ENCODE peak calls at places on chromosomes 11 and 22, in five cellular contexts. E is neural progenitor cell, Z is hepatocyte, B is MM.1S, S is SK-N-SH. R is an unnamed sample. For H3K27me3, the result is how much of the 10 kb centered on the place peaks cover.

GRCh38 chr11:9060700-9061111 is 30.7 kb downstream of the SCUBE2 start:
- DNase-seq in E (peak), Z (no peak), S (no peak), B (peak), R (no peak)

GRCh38 chr11:4085575-4085974 is 9.0 kb upstream of the RRM1 start:
- DNase-seq in E (no peak), B (no peak), S (no peak), Z (no peak), R (no peak)

GRCh38 chr11:77705195-77705876 is 67.7 kb upstream of the CLNS1A start:
- DNase-seq in S (no peak), Z (peak), B (no peak), E (no peak), R (peak)

GRCh38 chr11:2760196-2760871 is 60.5 kb upstream of the KCNQ1OT1 start:
- DNase-seq in Z (no peak), B (no peak), E (no peak), S (no peak), R (no peak)

GRCh38 chr11:68978931-68979591 is 1.7 kb downstream of the MRGPRD start:
- DNase-seq in B (no peak), Z (peak), S (peak), E (no peak), R (no peak)

GRCh38 chr11:15883349-15883961 is 472.9 kb downstream of the SOX6 start:
- DNase-seq in S (no peak), E (no peak), Z (no peak), B (no peak), R (no peak)

GRCh38 chr11:70497536-70498075 is 99.3 kb downstream of the CTTN start:
- DNase-seq in Z (no peak), B (no peak), E (peak), S (no peak), R (no peak)

GRCh38 chr22:21865041-21865440 is 2.4 kb downstream of the MAPK1 start:
- DNase-seq in Z (peak), B (no peak), E (no peak), S (peak), R (peak)

GRCh38 chr11:76217653-76218160 is 11.4 kb upstream of the WNT11 start:
- DNase-seq in B (no peak), S (no peak), E (no peak), Z (no peak), R (no peak)

GRCh38 chr11:94400839-94401772 is at the start of gene GPR83:
- DNase-seq in Z (peak), B (no peak), E (peak), S (peak), R (peak)

GRCh38 chr22:28627791-28628190 is 51.8 kb downstream of the TTC28 start:
- DNase-seq in E (no peak), B (no peak), Z (no peak), S (no peak), R (no peak)

GRCh38 chr11:13388741-13389140 is 74.3 kb downstream of the BTBD10 start:
- DNase-seq in S (no peak), Z (no peak), B (no peak), E (no peak), R (no peak)

GRCh38 chr22:49561338-49561737 is 266.3 kb downstream of the BRD1 start:
- DNase-seq in B (no peak), S (no peak), E (no peak), Z (no peak), R (no peak)

GRCh38 chr11:10026514-10026913 is 267.5 kb downstream of the SBF2 start:
- DNase-seq in Z (no peak), B (no peak), S (no peak), E (no peak), R (peak)

GRCh38 chr11:61152816-61153592 is 8.2 kb downstream of the VPS37C start:
- DNase-seq in B (no peak), Z (no peak), S (no peak), E (no peak), R (peak)

GRCh38 chr11:29243616-29244015 is 773.2 kb downstream of the KCNA4 start:
- DNase-seq in Z (no peak), E (no peak), B (no peak), S (no peak), R (peak)

GRCh38 chr22:20889025-20889704 is 28.0 kb upstream of the CRKL start:
- DNase-seq in Z (no peak), E (no peak), S (no peak), B (no peak), R (no peak)

GRCh38 chr22:46007848-46008261 is 30.9 kb upstream of the WNT7B start:
- DNase-seq in S (peak), E (no peak), Z (peak), B (no peak), R (peak)

GRCh38 chr11:9446230-9446629 is 14.6 kb upstream of the ZNF143 start:
- DNase-seq in S (no peak), Z (no peak), B (no peak), E (no peak), R (no peak)

GRCh38 chr11:128146926-128147605 is 440.3 kb downstream of the ETS1 start:
- DNase-seq in B (no peak), S (no peak), Z (no peak), E (no peak), R (peak)

GRCh38 chr22:46064966-46065666 is 85.2 kb upstream of the PPARA start:
- DNase-seq in B (no peak), S (no peak), Z (no peak), E (no peak), R (peak)

GRCh38 chr11:10599388-10600175 is 31.1 kb upstream of the LYVE1 start:
- DNase-seq in E (no peak), Z (peak), B (no peak), S (no peak), R (peak)

GRCh38 chr11:69567951-69568808 is 72.8 kb upstream of the CCND1 start:
- DNase-seq in Z (no peak), E (no peak), B (no peak), S (no peak), R (peak)

GRCh38 chr22:31177420-31178162 is 17.6 kb downstream of the RNF185 start:
- DNase-seq in S (no peak), B (no peak), Z (peak), E (no peak), R (peak)

GRCh38 chr11:125285844-125286243 is 121.3 kb downstream of the PKNOX2 start:
- DNase-seq in S (no peak), Z (no peak), B (no peak), E (no peak), R (no peak)

GRCh38 chr11:7514099-7514725 is 413 bp downstream of the PPFIBP2 start:
- DNase-seq in E (peak), Z (peak), S (no peak), B (peak), R (peak)

GRCh38 chr11:108037636-108038035 is 28.9 kb downstream of the CUL5 start:
- DNase-seq in E (no peak), B (no peak), S (no peak), Z (no peak), R (peak)

GRCh38 chr22:30902496-30903357 is 65.8 kb downstream of the MORC2 start:
- DNase-seq in E (no peak), S (no peak), Z (no peak), B (peak), R (no peak)

DNA sequence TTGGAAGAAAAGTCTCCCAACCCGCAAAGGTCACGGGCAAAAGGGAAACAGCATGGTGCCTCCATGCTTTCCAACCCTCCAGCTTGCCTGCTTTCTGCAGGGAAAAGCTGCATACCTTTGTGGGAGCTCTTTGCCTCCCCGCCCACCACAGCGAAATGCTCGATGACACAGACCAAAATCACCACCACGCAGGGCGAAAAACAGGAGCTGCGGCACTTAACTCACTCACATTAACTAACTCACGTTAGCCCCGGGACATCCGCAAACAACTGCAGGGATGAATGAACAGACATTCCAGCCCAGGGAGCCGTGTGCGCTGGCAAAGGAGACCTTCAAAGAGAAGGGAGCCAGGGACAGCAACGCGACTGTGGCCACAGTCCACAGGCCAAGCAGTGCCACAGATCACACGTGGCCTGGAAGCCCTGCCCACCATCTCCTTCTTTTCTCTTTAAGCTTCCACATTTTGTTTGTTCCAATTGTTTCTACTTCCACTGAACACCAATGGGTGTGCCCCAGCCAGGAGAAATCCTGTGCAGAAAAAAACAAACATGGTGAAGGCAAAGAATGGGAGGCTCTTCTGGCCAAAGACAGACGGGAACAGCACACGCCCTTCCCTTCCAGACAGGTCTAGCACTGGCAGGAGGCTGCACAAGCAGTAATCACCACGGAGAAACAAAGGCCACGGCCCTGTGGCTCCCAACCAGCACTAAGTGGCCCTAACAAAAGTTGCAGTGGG is 39.3 kb downstream of the DUSP8 start:
- DNase-seq in S (no peak), E (no peak), Z (no peak), B (no peak), R (peak)
- TF ChIP-seq EZH2phosphoT487 in S (no peak), E (no peak), Z (no peak), B (no peak), R (no peak)

GRCh38 chr11:118917488-118918127 is 8.1 kb downstream of the BCL9L start:
- DNase-seq in E (no peak), B (no peak), Z (peak), S (no peak), R (peak)

GRCh38 chr11:118914178-118914918 is 11.4 kb downstream of the BCL9L start:
- DNase-seq in S (no peak), B (no peak), E (peak), Z (no peak), R (no peak)

GRCh38 chr11:118915396-118915795 is 10.3 kb downstream of the BCL9L start:
- DNase-seq in S (no peak), Z (no peak), E (no peak), B (no peak), R (no peak)

GRCh38 chr11:118916842-118917388 is 8.8 kb downstream of the BCL9L start:
- DNase-seq in S (no peak), E (peak), Z (peak), B (no peak), R (peak)

GRCh38 chr11:118915941-118916841 is 9.5 kb downstream of the BCL9L start:
- DNase-seq in S (no peak), Z (no peak), E (no peak), B (no peak), R (peak)
- H3K27me3 ChIP-seq in S (under half), Z (under half), E (under half), B (under half), R (under half)

DNA sequence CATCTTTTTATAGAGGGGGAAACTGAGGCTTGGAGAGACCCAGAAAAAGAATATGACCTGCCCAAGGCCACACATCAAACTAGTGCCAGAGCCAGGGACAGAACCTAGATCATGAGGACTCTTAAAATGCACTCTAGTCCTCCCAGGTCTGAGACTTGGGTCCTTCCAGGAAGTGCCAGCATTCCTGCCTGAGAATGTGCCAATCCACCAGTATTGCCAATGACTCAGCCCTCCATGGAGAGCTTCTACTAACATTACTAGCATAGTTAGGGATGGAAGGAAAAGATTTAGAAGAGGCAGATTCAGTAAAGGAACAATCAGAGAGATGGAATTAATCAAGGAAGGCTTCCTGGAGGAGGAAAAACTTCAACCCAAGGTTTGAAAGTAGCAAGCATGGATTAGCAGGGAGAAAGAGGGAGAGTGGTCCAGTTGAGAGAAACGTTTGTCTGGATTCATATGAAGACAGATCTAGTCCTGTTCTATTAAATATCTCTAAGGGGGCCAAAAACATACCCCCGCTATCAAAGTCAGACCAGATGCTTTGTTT is 20.1 kb upstream of the SMIM35 start:
- DNase-seq in E (no peak), B (no peak), S (no peak), Z (no peak), R (peak)
- TF ChIP-seq EZH2phosphoT487 in E (no peak), B (no peak), S (no peak), Z (no peak), R (no peak)

GRCh38 chr22:24589518-24590030 is 3.3 kb downstream of the LRRC75B start:
- DNase-seq in S (no peak), Z (no peak), E (no peak), B (no peak), R (no peak)

GRCh38 chr22:24588370-24588755 is 4.5 kb downstream of the LRRC75B start:
- DNase-seq in S (peak), Z (no peak), E (no peak), B (no peak), R (no peak)

GRCh38 chr22:24588756-24589481 is 4.0 kb downstream of the LRRC75B start:
- DNase-seq in S (no peak), Z (no peak), E (no peak), B (no peak), R (no peak)

GRCh38 chr22:24587251-24587650 is 5.6 kb downstream of the LRRC75B start:
- DNase-seq in Z (no peak), B (no peak), E (no peak), S (no peak), R (no peak)

GRCh38 chr22:24587948-24588347 is 4.9 kb downstream of the LRRC75B start:
- DNase-seq in S (no peak), B (no peak), Z (no peak), E (no peak), R (no peak)
- H3K27me3 ChIP-seq in S (under half), B (under half), Z (under half), E (under half), R (under half)

DNA sequence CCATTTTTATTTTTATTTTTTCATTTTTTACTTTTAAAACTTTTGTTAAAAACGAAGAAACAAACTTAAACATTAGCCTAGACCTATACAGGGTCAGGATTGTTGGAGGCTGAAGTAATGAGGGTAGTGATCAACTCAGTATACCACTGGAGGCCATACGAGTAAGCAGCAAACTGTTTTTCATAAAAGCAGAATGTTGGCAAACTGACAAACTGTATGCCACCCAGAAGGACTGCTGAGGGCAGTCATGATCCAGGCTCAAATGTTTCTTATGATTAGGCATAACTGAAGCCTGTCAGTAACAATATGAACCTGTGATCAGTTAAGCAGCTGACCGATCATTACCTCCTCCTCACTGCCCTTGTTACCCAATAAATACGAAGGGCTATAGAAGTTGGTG is 10.2 kb upstream of the SC5D start:
- DNase-seq in B (no peak), Z (no peak), E (no peak), S (no peak), R (no peak)
- TF ChIP-seq EZH2phosphoT487 in B (no peak), Z (no peak), E (no peak), S (no peak), R (no peak)

GRCh38 chr11:129372609-129373488 is 2.8 kb upstream of the BARX2 start:
- DNase-seq in E (peak), S (peak), B (no peak), Z (no peak), R (peak)
- H3K27me3 ChIP-seq in E (half or more), S (half or more), B (under half), Z (half or more), R (half or more)

R was measured in GM23248.